ENCODE peak calls at places on chromosomes 7 and 10, in seven cellular contexts. D is AG08395; E is H7; S is stimulated activated CD8-positive, alpha-beta memory T cell treated with anti-CD3 and anti-CD28 coated beads, Interleukin-15, amount 100 ng/mL, for 24 hours; Z is CD4-positive, alpha-beta memory T cell; M is KBM-7; B is lower lobe of right lung. Q is an unnamed sample.

GRCh38 chr7:20545016-20545415 is 70.5 kb upstream of the ABCB5 start:
- DNase-seq in D (no peak), E (no peak), S (no peak), Z (no peak), M (no peak), B (no peak), Q (no peak)

GRCh38 chr10:132335189-132336063 is 3.4 kb downstream of the LRRC27 start:
- DNase-seq in D (no peak), E (no peak), S (no peak), Z (no peak), M (peak), B (peak), Q (peak)

GRCh38 chr10:60413306-60414012 is 23.8 kb upstream of the ANK3 start:
- DNase-seq in D (no peak), E (no peak), S (no peak), Z (no peak), M (no peak), B (no peak), Q (no peak)

GRCh38 chr7:149289856-149290255 is 27.9 kb downstream of the ZNF783 start:
- DNase-seq in D (no peak), E (no peak), S (no peak), Z (no peak), M (no peak), B (no peak), Q (no peak)

GRCh38 chr7:150897502-150898474 is 45.5 kb downstream of the AOC1 start:
- DNase-seq in D (no peak), E (no peak), S (no peak), Z (no peak), M (peak), B (no peak), Q (no peak)

GRCh38 chr7:23356726-23357125 is 57.6 kb downstream of the MALSU1 start:
- DNase-seq in D (no peak), E (no peak), S (no peak), Z (peak), M (no peak), B (no peak), Q (no peak)

GRCh38 chr7:192035-192649 is at the start of gene FAM20C:
- DNase-seq in D (peak), E (peak), S (peak), Z (peak), M (peak), B (peak), Q (no peak)

GRCh38 chr7:64509583-64509982 is 53.3 kb downstream of the ZNF680 start:
- DNase-seq in D (no peak), E (no peak), S (no peak), Z (no peak), M (no peak), B (no peak), Q (no peak)

GRCh38 chr10:78148564-78148963 is 114.9 kb downstream of the RPS24 start:
- DNase-seq in D (no peak), E (no peak), S (no peak), Z (no peak), M (no peak), B (no peak), Q (no peak)

GRCh38 chr10:3882855-3883254 is 97.8 kb upstream of the KLF6 start:
- DNase-seq in D (no peak), E (no peak), S (no peak), Z (no peak), M (no peak), B (no peak), Q (no peak)

GRCh38 chr10:72697711-72698110 is 5.8 kb downstream of the MCU start:
- DNase-seq in D (no peak), E (no peak), S (no peak), Z (no peak), M (no peak), B (no peak), Q (no peak)

GRCh38 chr10:121268363-121268762 is 329.9 kb downstream of the FGFR2 start:
- DNase-seq in D (no peak), E (no peak), S (no peak), Z (no peak), M (no peak), B (no peak), Q (no peak)

GRCh38 chr7:113710310-113711106 is 208.3 kb downstream of the PPP1R3A start:
- DNase-seq in D (peak), E (peak), S (no peak), Z (peak), M (peak), B (no peak), Q (peak)

GRCh38 chr7:150337659-150338081 is 3.8 kb downstream of the RARRES2 start:
- DNase-seq in D (no peak), E (peak), S (no peak), Z (no peak), M (no peak), B (no peak), Q (no peak)

GRCh38 chr7:47269466-47269836 is 312.5 kb downstream of the TNS3 start:
- DNase-seq in D (no peak), E (no peak), S (no peak), Z (no peak), M (no peak), B (no peak), Q (no peak)

Q was measured in HepG2.